ENCODE peak calls at places on chromosome 18, in ten cellular contexts. One of them, this sample, is unnamed.
A peak's percentile ranks its signal among the peaks of the same experiment; 100 is the strongest.

GRCh38 chr18:68428026-68428425 is 286.9 kb downstream of the TMX3 start:
- DNase-seq in A549: no peak
- DNase-seq in GM12878: no peak
- DNase-seq in uterus: no peak
- DNase-seq in IMR-90: peak; percentile 93
- DNase-seq in esophagus squamous epithelium: no peak
- DNase-seq in HepG2: no peak
- DNase-seq in breast epithelium: no peak
- DNase-seq in NB4: no peak
- DNase-seq in stomach: no peak
- DNase-seq in this sample: no peak

GRCh38 chr18:46624127-46624526 is 32.9 kb downstream of the LOXHD1 start:
- DNase-seq in A549: no peak
- DNase-seq in GM12878: no peak
- DNase-seq in uterus: no peak
- DNase-seq in IMR-90: no peak
- DNase-seq in esophagus squamous epithelium: no peak
- DNase-seq in HepG2: no peak
- DNase-seq in breast epithelium: no peak
- DNase-seq in NB4: no peak
- DNase-seq in stomach: no peak
- DNase-seq in this sample: no peak

GRCh38 chr18:13374468-13375301 is 156.1 kb downstream of the LDLRAD4 start:
- DNase-seq in A549: no peak
- DNase-seq in GM12878: no peak
- DNase-seq in uterus: no peak
- DNase-seq in IMR-90: no peak
- DNase-seq in esophagus squamous epithelium: no peak
- DNase-seq in HepG2: no peak
- DNase-seq in breast epithelium: no peak
- DNase-seq in NB4: no peak
- DNase-seq in stomach: no peak
- DNase-seq in this sample: no peak

GRCh38 chr18:24992491-24992890 is 359.5 kb downstream of the ZNF521 start:
- DNase-seq in A549: no peak
- DNase-seq in GM12878: no peak
- DNase-seq in uterus: no peak
- DNase-seq in IMR-90: peak; percentile 55
- DNase-seq in esophagus squamous epithelium: no peak
- DNase-seq in HepG2: no peak
- DNase-seq in breast epithelium: no peak
- DNase-seq in NB4: no peak
- DNase-seq in stomach: no peak
- DNase-seq in this sample: no peak

GRCh38 chr18:49886891-49887764 is 73.8 kb upstream of the ACAA2 start:
- DNase-seq in A549: no peak
- DNase-seq in GM12878: no peak
- DNase-seq in uterus: no peak
- DNase-seq in IMR-90: no peak
- DNase-seq in esophagus squamous epithelium: no peak
- DNase-seq in HepG2: no peak
- DNase-seq in breast epithelium: no peak
- DNase-seq in NB4: peak; percentile 9
- DNase-seq in stomach: no peak
- DNase-seq in this sample: peak; percentile 25

GRCh38 chr18:51647942-51648341 is 450.5 kb upstream of the MEX3C start:
- DNase-seq in A549: no peak
- DNase-seq in GM12878: no peak
- DNase-seq in uterus: no peak
- DNase-seq in IMR-90: no peak
- DNase-seq in esophagus squamous epithelium: no peak
- DNase-seq in HepG2: no peak
- DNase-seq in breast epithelium: no peak
- DNase-seq in NB4: no peak
- DNase-seq in stomach: no peak
- DNase-seq in this sample: no peak

GRCh38 chr18:74731097-74731496 is 133.4 kb downstream of the ZNF407 start:
- DNase-seq in A549: no peak
- DNase-seq in GM12878: no peak
- DNase-seq in uterus: no peak
- DNase-seq in IMR-90: peak; percentile 86
- DNase-seq in esophagus squamous epithelium: no peak
- DNase-seq in HepG2: no peak
- DNase-seq in breast epithelium: no peak
- DNase-seq in NB4: no peak
- DNase-seq in stomach: no peak
- DNase-seq in this sample: no peak

GRCh38 chr18:48950536-48951447 is at the start of gene SMAD7:
- DNase-seq in A549: no peak
- DNase-seq in GM12878: no peak
- DNase-seq in uterus: no peak
- DNase-seq in IMR-90: no peak
- DNase-seq in esophagus squamous epithelium: no peak
- DNase-seq in HepG2: no peak
- DNase-seq in breast epithelium: no peak
- DNase-seq in NB4: peak; percentile 40
- DNase-seq in stomach: peak; percentile 40
- DNase-seq in this sample: no peak

GRCh38 chr18:57776354-57776753 is 26.8 kb downstream of the ATP8B1 start:
- DNase-seq in A549: no peak
- DNase-seq in GM12878: no peak
- DNase-seq in uterus: no peak
- DNase-seq in IMR-90: no peak
- DNase-seq in esophagus squamous epithelium: no peak
- DNase-seq in HepG2: no peak
- DNase-seq in breast epithelium: no peak
- DNase-seq in NB4: no peak
- DNase-seq in stomach: no peak
- DNase-seq in this sample: no peak

GRCh38 chr18:9094307-9095226 is 7.9 kb upstream of the NDUFV2 start:
- DNase-seq in A549: peak; percentile 89
- DNase-seq in GM12878: no peak
- DNase-seq in uterus: no peak
- DNase-seq in IMR-90: peak; percentile 94
- DNase-seq in esophagus squamous epithelium: no peak
- DNase-seq in HepG2: peak; percentile 92
- DNase-seq in breast epithelium: no peak
- DNase-seq in NB4: no peak
- DNase-seq in stomach: no peak
- DNase-seq in this sample: no peak

GRCh38 chr18:9095297-9096012 is 7.0 kb upstream of the NDUFV2 start:
- DNase-seq in A549: peak; percentile 13
- DNase-seq in GM12878: peak; percentile 63
- DNase-seq in uterus: no peak
- DNase-seq in IMR-90: peak; percentile 81
- DNase-seq in esophagus squamous epithelium: no peak
- DNase-seq in HepG2: peak; percentile 87
- DNase-seq in breast epithelium: no peak
- DNase-seq in NB4: peak; percentile 64
- DNase-seq in stomach: no peak
- DNase-seq in this sample: no peak

GRCh38 chr18:9091066-9091476 is 11.4 kb upstream of the NDUFV2 start:
- DNase-seq in A549: no peak
- DNase-seq in GM12878: no peak
- DNase-seq in uterus: no peak
- DNase-seq in IMR-90: no peak
- DNase-seq in esophagus squamous epithelium: no peak
- DNase-seq in HepG2: no peak
- DNase-seq in breast epithelium: no peak
- DNase-seq in NB4: no peak
- DNase-seq in stomach: no peak
- DNase-seq in this sample: no peak

GRCh38 chr18:9090578-9090977 is 11.9 kb upstream of the NDUFV2 start:
- DNase-seq in A549: no peak
- DNase-seq in GM12878: no peak
- DNase-seq in uterus: no peak
- DNase-seq in IMR-90: no peak
- DNase-seq in esophagus squamous epithelium: no peak
- DNase-seq in HepG2: no peak
- DNase-seq in breast epithelium: no peak
- DNase-seq in NB4: no peak
- DNase-seq in stomach: no peak
- DNase-seq in this sample: no peak

GRCh38 chr18:9092665-9093064 is 9.8 kb upstream of the NDUFV2 start:
- DNase-seq in A549: peak; percentile 84
- DNase-seq in GM12878: no peak
- DNase-seq in uterus: no peak
- DNase-seq in IMR-90: no peak
- DNase-seq in esophagus squamous epithelium: no peak
- DNase-seq in HepG2: peak; percentile 97
- DNase-seq in breast epithelium: no peak
- DNase-seq in NB4: peak; percentile 18
- DNase-seq in stomach: no peak
- DNase-seq in this sample: no peak
- TF ChIP-seq POLR2A in A549: no peak
- TF ChIP-seq POLR2A in GM12878: no peak
- TF ChIP-seq POLR2A in uterus: no peak
- TF ChIP-seq POLR2A in IMR-90: no peak
- TF ChIP-seq POLR2A in esophagus squamous epithelium: no peak
- TF ChIP-seq POLR2A in HepG2: no peak
- TF ChIP-seq POLR2A in breast epithelium: no peak
- TF ChIP-seq POLR2A in NB4: no peak
- TF ChIP-seq POLR2A in stomach: no peak
- TF ChIP-seq POLR2A in this sample: no peak

GRCh38 chr18:37294951-37295350 is 270.6 kb downstream of the CELF4 start:
- DNase-seq in A549: peak; percentile 45
- DNase-seq in GM12878: no peak
- DNase-seq in uterus: no peak
- DNase-seq in IMR-90: no peak
- DNase-seq in esophagus squamous epithelium: no peak
- DNase-seq in HepG2: peak; percentile 15
- DNase-seq in breast epithelium: no peak
- DNase-seq in NB4: peak; percentile 25
- DNase-seq in stomach: no peak
- DNase-seq in this sample: peak; percentile 11

GRCh38 chr18:37287601-37288000 is 278.0 kb downstream of the CELF4 start:
- DNase-seq in A549: no peak
- DNase-seq in GM12878: no peak
- DNase-seq in uterus: no peak
- DNase-seq in IMR-90: no peak
- DNase-seq in esophagus squamous epithelium: no peak
- DNase-seq in HepG2: no peak
- DNase-seq in breast epithelium: no peak
- DNase-seq in NB4: no peak
- DNase-seq in stomach: no peak
- DNase-seq in this sample: no peak

GRCh38 chr18:37286801-37287200 is 278.8 kb downstream of the CELF4 start:
- DNase-seq in A549: no peak
- DNase-seq in GM12878: no peak
- DNase-seq in uterus: no peak
- DNase-seq in IMR-90: no peak
- DNase-seq in esophagus squamous epithelium: no peak
- DNase-seq in HepG2: no peak
- DNase-seq in breast epithelium: no peak
- DNase-seq in NB4: no peak
- DNase-seq in stomach: no peak
- DNase-seq in this sample: no peak

GRCh38 chr18:37284260-37284659 is 281.3 kb downstream of the CELF4 start:
- DNase-seq in A549: no peak
- DNase-seq in GM12878: no peak
- DNase-seq in uterus: no peak
- DNase-seq in IMR-90: no peak
- DNase-seq in esophagus squamous epithelium: no peak
- DNase-seq in HepG2: no peak
- DNase-seq in breast epithelium: no peak
- DNase-seq in NB4: no peak
- DNase-seq in stomach: no peak
- DNase-seq in this sample: no peak

GRCh38 chr18:37289423-37289822 is 276.2 kb downstream of the CELF4 start:
- DNase-seq in A549: no peak
- DNase-seq in GM12878: no peak
- DNase-seq in uterus: no peak
- DNase-seq in IMR-90: no peak
- DNase-seq in esophagus squamous epithelium: no peak
- DNase-seq in HepG2: no peak
- DNase-seq in breast epithelium: no peak
- DNase-seq in NB4: no peak
- DNase-seq in stomach: no peak
- DNase-seq in this sample: no peak
- TF ChIP-seq POLR2A in A549: no peak
- TF ChIP-seq POLR2A in GM12878: no peak
- TF ChIP-seq POLR2A in uterus: no peak
- TF ChIP-seq POLR2A in IMR-90: no peak
- TF ChIP-seq POLR2A in esophagus squamous epithelium: no peak
- TF ChIP-seq POLR2A in HepG2: no peak
- TF ChIP-seq POLR2A in breast epithelium: no peak
- TF ChIP-seq POLR2A in NB4: no peak
- TF ChIP-seq POLR2A in stomach: no peak
- TF ChIP-seq POLR2A in this sample: no peak

GRCh38 chr18:59898093-59898492 is 1.7 kb upstream of the PMAIP1 start:
- DNase-seq in A549: no peak
- DNase-seq in GM12878: no peak
- DNase-seq in uterus: no peak
- DNase-seq in IMR-90: no peak
- DNase-seq in esophagus squamous epithelium: no peak
- DNase-seq in HepG2: no peak
- DNase-seq in breast epithelium: no peak
- DNase-seq in NB4: no peak
- DNase-seq in stomach: no peak
- DNase-seq in this sample: no peak

GRCh38 chr18:59897321-59897954 is 2.4 kb upstream of the PMAIP1 start:
- DNase-seq in A549: no peak
- DNase-seq in GM12878: no peak
- DNase-seq in uterus: no peak
- DNase-seq in IMR-90: no peak
- DNase-seq in esophagus squamous epithelium: no peak
- DNase-seq in HepG2: no peak
- DNase-seq in breast epithelium: no peak
- DNase-seq in NB4: no peak
- DNase-seq in stomach: no peak
- DNase-seq in this sample: no peak

GRCh38 chr18:59898609-59899297 is 1.0 kb upstream of the PMAIP1 start:
- DNase-seq in A549: no peak
- DNase-seq in GM12878: no peak
- DNase-seq in uterus: no peak
- DNase-seq in IMR-90: no peak
- DNase-seq in esophagus squamous epithelium: no peak
- DNase-seq in HepG2: no peak
- DNase-seq in breast epithelium: no peak
- DNase-seq in NB4: no peak
- DNase-seq in stomach: no peak
- DNase-seq in this sample: no peak

GRCh38 chr18:59900222-59901128 is 679 bp downstream of the PMAIP1 start:
- DNase-seq in A549: peak; percentile 63
- DNase-seq in GM12878: no peak
- DNase-seq in uterus: peak; percentile 16
- DNase-seq in IMR-90: peak; percentile 85
- DNase-seq in esophagus squamous epithelium: no peak
- DNase-seq in HepG2: no peak
- DNase-seq in breast epithelium: peak; percentile 28
- DNase-seq in NB4: peak; percentile 91
- DNase-seq in stomach: peak; percentile 44
- DNase-seq in this sample: peak; percentile 87

GRCh38 chr18:59899298-59900221 is at the start of gene PMAIP1:
- DNase-seq in A549: peak; percentile 91
- DNase-seq in GM12878: no peak
- DNase-seq in uterus: peak; percentile 78
- DNase-seq in IMR-90: peak; percentile 94
- DNase-seq in esophagus squamous epithelium: peak; percentile 18
- DNase-seq in HepG2: peak; percentile 49
- DNase-seq in breast epithelium: peak; percentile 84
- DNase-seq in NB4: peak; percentile 88
- DNase-seq in stomach: peak; percentile 89
- DNase-seq in this sample: peak; percentile 93
- TF ChIP-seq POLR2A in A549: peak; percentile 99
- TF ChIP-seq POLR2A in GM12878: peak; percentile 100
- TF ChIP-seq POLR2A in uterus: peak; percentile 80
- TF ChIP-seq POLR2A in IMR-90: peak; percentile 100
- TF ChIP-seq POLR2A in esophagus squamous epithelium: peak; percentile 88
- TF ChIP-seq POLR2A in HepG2: peak; percentile 80
- TF ChIP-seq POLR2A in breast epithelium: peak; percentile 56
- TF ChIP-seq POLR2A in NB4: peak; percentile 90
- TF ChIP-seq POLR2A in stomach: no peak
- TF ChIP-seq POLR2A in this sample: peak; percentile 77

GRCh38 chr18:11259421-11259820 is 110.1 kb upstream of the PIEZO2 start:
- DNase-seq in A549: no peak
- DNase-seq in GM12878: no peak
- DNase-seq in uterus: peak; percentile 22
- DNase-seq in IMR-90: no peak
- DNase-seq in esophagus squamous epithelium: peak; percentile 5
- DNase-seq in HepG2: no peak
- DNase-seq in breast epithelium: no peak
- DNase-seq in NB4: peak; percentile 22
- DNase-seq in stomach: no peak
- DNase-seq in this sample: no peak
- TF ChIP-seq POLR2A in A549: no peak
- TF ChIP-seq POLR2A in GM12878: no peak
- TF ChIP-seq POLR2A in uterus: no peak
- TF ChIP-seq POLR2A in IMR-90: no peak
- TF ChIP-seq POLR2A in esophagus squamous epithelium: no peak
- TF ChIP-seq POLR2A in HepG2: no peak
- TF ChIP-seq POLR2A in breast epithelium: no peak
- TF ChIP-seq POLR2A in NB4: no peak
- TF ChIP-seq POLR2A in stomach: no peak
- TF ChIP-seq POLR2A in this sample: no peak

This sample was measured in erythroblast.